ENCODE peak calls at places on chromosome 16, in four cellular contexts. O, T, J and K are unnamed samples.

GRCh38 chr16:85330694-85331188 is 218.5 kb upstream of the CIBAR2 start:
- DNase-seq in J (no peak), O (no peak), T (peak; percentile 78), K (peak; percentile 87)

GRCh38 chr16:19513377-19514053 is 8.4 kb downstream of the GDE1 start:
- DNase-seq in T (no peak), J (no peak), O (no peak), K (no peak)

GRCh38 chr16:86529160-86529559 is 18.8 kb downstream of the FOXF1 start:
- DNase-seq in J (no peak), T (no peak), O (no peak), K (peak; percentile 42)

GRCh38 chr16:25716186-25716585 is 24.4 kb downstream of the HS3ST4 start:
- DNase-seq in O (no peak), T (no peak), J (no peak), K (no peak)

GRCh38 chr16:54160939-54161897 is 125.4 kb downstream of the IRX3 start:
- DNase-seq in O (no peak), J (no peak), T (no peak), K (no peak)

GRCh38 chr16:87002717-87003413 is 314.3 kb downstream of the C16orf95 start:
- DNase-seq in T (no peak), O (no peak), J (no peak), K (peak; percentile 74)

GRCh38 chr16:57736419-57737281 is 1.1 kb downstream of the KATNB1 start:
- DNase-seq in T (peak; percentile 83), O (peak; percentile 57), J (no peak), K (peak; percentile 75)

GRCh38 chr16:73037331-73037745 is 10.6 kb downstream of the ZFHX3 start:
- DNase-seq in J (no peak), O (no peak), T (no peak), K (no peak)

GRCh38 chr16:73172621-73173312 is 124.8 kb upstream of the ZFHX3 start:
- DNase-seq in J (no peak), T (peak; percentile 58), O (no peak), K (peak; percentile 99)

GRCh38 chr16:87918314-87918713 is 18.0 kb downstream of the CA5A start:
- DNase-seq in T (no peak), O (no peak), J (peak; percentile 49), K (peak; percentile 69)

GRCh38 chr16:55433535-55433934 is 45.5 kb upstream of the MMP2 start:
- DNase-seq in O (no peak), T (no peak), J (no peak), K (no peak)

GRCh38 chr16:57564571-57565270 is 22.3 kb downstream of the ADGRG5 start:
- DNase-seq in O (no peak), T (peak; percentile 38), J (no peak), K (peak; percentile 51)

GRCh38 chr16:4486126-4486893 is 10.1 kb downstream of the HMOX2 start:
- DNase-seq in O (no peak), T (no peak), J (no peak), K (no peak)

GRCh38 chr16:28984619-28985135 is at the start of gene LAT:
- DNase-seq in J (no peak), O (no peak), T (no peak), K (peak; percentile 6)

GRCh38 chr16:84665843-84666242 is 17.5 kb downstream of the KLHL36 start:
- DNase-seq in J (no peak), T (no peak), O (no peak), K (no peak)

GRCh38 chr16:26816885-26817571 is 249.7 kb upstream of the C16orf82 start:
- DNase-seq in T (no peak), O (no peak), J (no peak), K (peak; percentile 94)

GRCh38 chr16:58809213-58809612 is 75.1 kb upstream of the GOT2 start:
- DNase-seq in J (no peak), O (no peak), T (no peak), K (no peak)

GRCh38 chr16:3149193-3149530 is 14.3 kb downstream of the ZNF213 start:
- DNase-seq in J (no peak), T (no peak), O (no peak), K (no peak)

GRCh38 chr16:72270531-72270930 is 98.6 kb upstream of the PMFBP1 start:
- DNase-seq in O (no peak), T (peak; percentile 34), J (no peak), K (no peak)

GRCh38 chr16:87464691-87465300 is 28.0 kb downstream of the ZCCHC14 start:
- DNase-seq in O (peak; percentile 88), J (peak; percentile 79), T (peak; percentile 80), K (peak; percentile 98)

GRCh38 chr16:69932691-69933392 is 18.3 kb upstream of the CLEC18A start:
- DNase-seq in O (no peak), J (no peak), T (no peak), K (no peak)

GRCh38 chr16:19348125-19348524 is 62.6 kb downstream of the CLEC19A start:
- DNase-seq in J (no peak), O (no peak), T (no peak), K (no peak)

GRCh38 chr16:85234310-85235235 is 122.3 kb upstream of the CIBAR2 start:
- DNase-seq in J (no peak), O (no peak), T (peak; percentile 92), K (peak; percentile 72)

GRCh38 chr16:85090873-85091521 is 21.3 kb downstream of the CIBAR2 start:
- DNase-seq in O (no peak), T (no peak), J (no peak), K (peak; percentile 14)

GRCh38 chr16:87531418-87531817 is 38.6 kb upstream of the ZCCHC14 start:
- DNase-seq in J (no peak), O (no peak), T (no peak), K (no peak)

GRCh38 chr16:51430716-51431369 is 279.8 kb upstream of the SALL1 start:
- DNase-seq in T (no peak), J (no peak), O (no peak), K (no peak)

GRCh38 chr16:2852731-2853507 is 5.1 kb downstream of the PRSS22 start:
- DNase-seq in J (no peak), T (no peak), O (no peak), K (no peak)

GRCh38 chr16:13756411-13756810 is 163.5 kb upstream of the ERCC4 start:
- DNase-seq in T (no peak), O (no peak), J (no peak), K (no peak)

GRCh38 chr16:70770291-70770967 is 30.5 kb downstream of the VAC14 start:
- DNase-seq in O (no peak), J (no peak), T (no peak), K (no peak)

GRCh38 chr16:11229432-11229831 is 26.6 kb downstream of the SOCS1 start:
- DNase-seq in O (no peak), T (no peak), J (no peak), K (no peak)

GRCh38 chr16:11229906-11230305 is 26.1 kb downstream of the SOCS1 start:
- DNase-seq in T (no peak), O (no peak), J (no peak), K (no peak)

GRCh38 chr16:11224096-11224893 is 31.7 kb downstream of the SOCS1 start:
- DNase-seq in J (peak; percentile 13), T (no peak), O (no peak), K (no peak)

GRCh38 chr16:11224894-11225676 is 30.9 kb downstream of the SOCS1 start:
- DNase-seq in J (no peak), T (no peak), O (no peak), K (no peak)

DNA sequence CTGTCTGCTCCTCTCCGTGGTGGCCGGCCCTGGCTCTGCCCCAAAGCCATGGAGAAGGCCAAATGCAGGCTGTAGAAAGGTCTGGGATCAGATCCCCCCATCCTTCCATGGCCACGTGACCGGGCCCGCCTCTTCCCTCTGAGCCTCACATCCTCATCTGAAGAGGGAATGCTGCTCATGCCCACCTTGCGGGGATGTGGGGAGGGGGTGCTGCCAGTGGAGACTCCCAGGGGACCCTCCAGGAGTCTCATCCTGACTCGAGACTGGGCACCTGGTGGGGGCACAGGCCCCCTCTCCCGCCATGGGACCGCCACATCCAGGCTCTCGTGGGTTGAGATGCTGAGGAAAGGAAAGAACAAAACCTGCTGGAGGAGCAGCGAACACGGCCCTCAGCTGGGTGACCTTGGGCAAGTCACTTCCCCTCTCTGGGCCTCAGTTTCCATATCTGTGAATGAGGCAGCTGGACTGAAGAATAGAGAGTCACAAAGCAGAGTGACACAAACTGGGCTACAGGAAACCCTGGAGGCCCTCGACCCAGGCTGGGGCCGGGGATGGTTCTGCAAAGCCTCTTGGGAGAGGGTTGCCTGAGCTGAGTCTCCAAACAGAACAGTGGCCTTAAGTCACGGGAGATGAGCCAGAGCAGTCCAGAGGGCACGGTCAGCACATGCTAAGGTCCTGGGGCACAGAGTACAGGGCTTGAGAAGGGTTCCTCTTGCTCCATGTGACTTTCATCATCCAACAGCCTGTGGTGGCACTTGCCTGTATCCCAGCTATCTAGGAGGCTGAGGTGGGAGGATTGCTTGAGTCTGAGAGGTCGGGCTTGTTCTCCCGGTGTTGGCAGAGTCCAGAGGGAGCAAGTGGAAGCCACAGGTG is 30.1 kb downstream of the SOCS1 start:
- DNase-seq in O (no peak), T (no peak), J (no peak), K (no peak)
- H3K4me3 ChIP-seq in O (no peak overlapping the region), T (no peak overlapping the region), J (peak overlapping the region; percentile 62), K (no peak overlapping the region)

GRCh38 chr16:48246066-48246465 is 1.3 kb downstream of the ABCC11 start:
- DNase-seq in T (no peak), O (no peak), J (no peak), K (peak; percentile 43)
- H3K4me3 ChIP-seq in T (no peak overlapping the region), O (peak overlapping the region; percentile 69), J (peak overlapping the region; percentile 99), K (peak overlapping the region; percentile 9)

GRCh38 chr16:68509381-68509780 is 29.7 kb upstream of the ZFP90 start:
- DNase-seq in J (no peak), O (no peak), T (no peak), K (no peak)

GRCh38 chr16:68512183-68512582 is 26.9 kb upstream of the ZFP90 start:
- DNase-seq in O (no peak), J (no peak), T (no peak), K (no peak)

GRCh38 chr16:68508641-68509240 is 30.4 kb upstream of the ZFP90 start:
- DNase-seq in O (no peak), J (no peak), T (no peak), K (no peak)

GRCh38 chr16:68512742-68513141 is 26.3 kb upstream of the ZFP90 start:
- DNase-seq in T (no peak), O (no peak), J (no peak), K (no peak)

GRCh38 chr16:68510775-68511174 is 28.3 kb upstream of the ZFP90 start:
- DNase-seq in T (no peak), J (no peak), O (no peak), K (no peak)
- H3K4me3 ChIP-seq in T (no peak overlapping the region), J (no peak overlapping the region), O (no peak overlapping the region), K (no peak overlapping the region)

GRCh38 chr16:11734025-11734652 is 8.5 kb downstream of the TXNDC11 start:
- DNase-seq in J (no peak), T (no peak), O (no peak), K (no peak)
- H3K4me3 ChIP-seq in J (no peak overlapping the region), T (no peak overlapping the region), O (no peak overlapping the region), K (no peak overlapping the region)